ENCODE peak calls at places on chromosomes 6 and 20, in five cellular contexts. C is right cardiac atrium; U is stimulated activated CD4-positive, alpha-beta T cell treated with anti-CD3 and anti-CD28 coated beads, Interleukin-1b, Interleukin-23, amount 100 ng/mL, for 24 hours; H is HepG2; Y is psoas muscle. D is an unnamed sample.

GRCh38 chr6:46925563-46926253 is 4.0 kb upstream of the ADGRF5 start:
- DNase-seq in C (peak), U (no peak), H (peak), Y (no peak), D (peak)

GRCh38 chr6:10465633-10466499 is 51.0 kb upstream of the TFAP2A start:
- DNase-seq in C (peak), U (no peak), H (peak), Y (no peak), D (peak)

GRCh38 chr6:29627762-29628418 is 5.1 kb downstream of the GABBR1 start:
- DNase-seq in C (peak), U (peak), H (no peak), Y (peak), D (no peak)

GRCh38 chr6:141752677-141753076 is 380.0 kb upstream of the GJE1 start:
- DNase-seq in C (no peak), U (no peak), H (no peak), Y (no peak), D (no peak)

GRCh38 chr20:16209826-16210365 is 363.4 kb downstream of the KIF16B start:
- DNase-seq in C (no peak), U (no peak), H (no peak), Y (no peak), D (no peak)

GRCh38 chr20:63377256-63378114 is 16.3 kb upstream of the CHRNA4 start:
- DNase-seq in C (peak), U (no peak), H (peak), Y (no peak), D (no peak)

GRCh38 chr6:81515562-81516453 is 236.7 kb downstream of the TENT5A start:
- DNase-seq in C (no peak), U (no peak), H (no peak), Y (no peak), D (no peak)

GRCh38 chr6:14706378-14706929 is 539.4 kb upstream of the JARID2 start:
- DNase-seq in C (peak), U (peak), H (no peak), Y (peak), D (no peak)

GRCh38 chr6:133254552-133255228 is 13.5 kb downstream of the EYA4 start:
- DNase-seq in C (no peak), U (no peak), H (no peak), Y (no peak), D (peak)

GRCh38 chr6:117440558-117441525 is 15.1 kb upstream of the ROS1 start:
- DNase-seq in C (no peak), U (no peak), H (no peak), Y (no peak), D (no peak)

GRCh38 chr6:37576336-37576737 is 76.6 kb upstream of the CCDC167 start:
- DNase-seq in C (no peak), U (no peak), H (no peak), Y (no peak), D (no peak)

GRCh38 chr20:23763345-23763744 is 12.6 kb upstream of the CST1 start:
- DNase-seq in C (no peak), U (no peak), H (no peak), Y (no peak), D (no peak)

GRCh38 chr20:44738779-44739477 is 6.7 kb upstream of the KCNK15 start:
- DNase-seq in C (peak), U (no peak), H (peak), Y (peak), D (peak)

GRCh38 chr6:113031591-113031990 is 684.5 kb downstream of the RFPL4B start:
- DNase-seq in C (no peak), U (no peak), H (no peak), Y (no peak), D (no peak)

GRCh38 chr6:86535141-86535540 is 402.2 kb upstream of the HTR1E start:
- DNase-seq in C (no peak), U (no peak), H (no peak), Y (no peak), D (no peak)

GRCh38 chr6:12751694-12752304 is 35.2 kb downstream of the PHACTR1 start:
- DNase-seq in C (peak), U (no peak), H (peak), Y (peak), D (peak)

GRCh38 chr20:4192378-4193048 is 177.2 kb upstream of the RNF24 start:
- DNase-seq in C (no peak), U (no peak), H (no peak), Y (no peak), D (no peak)

GRCh38 chr6:4491501-4492260 is 284.5 kb upstream of the CDYL start:
- DNase-seq in C (no peak), U (no peak), H (no peak), Y (no peak), D (no peak)

GRCh38 chr6:150269857-150270223 is 99.0 kb upstream of the IYD start:
- DNase-seq in C (no peak), U (no peak), H (peak), Y (no peak), D (peak)

GRCh38 chr6:165877773-165878172 is 214.7 kb upstream of the PDE10A start:
- DNase-seq in C (no peak), U (no peak), H (no peak), Y (no peak), D (no peak)

GRCh38 chr20:9053108-9053507 is 15.8 kb upstream of the PLCB4 start:
- DNase-seq in C (no peak), U (no peak), H (no peak), Y (no peak), D (no peak)

GRCh38 chr6:155041781-155042279 is 46.7 kb downstream of the TIAM2 start:
- DNase-seq in C (peak), U (no peak), H (no peak), Y (no peak), D (no peak)

GRCh38 chr20:58746551-58747399 is 54.2 kb downstream of the NPEPL1 start:
- DNase-seq in C (no peak), U (no peak), H (no peak), Y (no peak), D (no peak)

GRCh38 chr6:42436825-42437224 is 14.9 kb downstream of the TRERF1 start:
- DNase-seq in C (no peak), U (no peak), H (no peak), Y (no peak), D (no peak)

GRCh38 chr6:90584636-90585255 is 2.1 kb downstream of the MAP3K7 start:
- DNase-seq in C (no peak), U (no peak), H (no peak), Y (no peak), D (no peak)

D was measured in HT-29.